ENCODE peak calls at places on chromosome 9, in seven cellular contexts. One of them, this sample, is unnamed.

GRCh38 chr9:35257986-35258664 is 96.3 kb downstream of the UNC13B start:
- DNase-seq in CD8-positive, alpha-beta memory T cell: no peak
- DNase-seq in ascending aorta: no peak
- DNase-seq in DND-41: no peak
- DNase-seq in body of pancreas: no peak
- DNase-seq in uterus: no peak
- DNase-seq in vagina: no peak
- DNase-seq in this sample: no peak

GRCh38 chr9:75935606-75936005 is 45.1 kb downstream of the PCSK5 start:
- DNase-seq in CD8-positive, alpha-beta memory T cell: no peak
- DNase-seq in ascending aorta: no peak
- DNase-seq in DND-41: no peak
- DNase-seq in body of pancreas: no peak
- DNase-seq in uterus: no peak
- DNase-seq in vagina: no peak
- DNase-seq in this sample: no peak

GRCh38 chr9:91663858-91664257 is 240.2 kb upstream of the NFIL3 start:
- DNase-seq in CD8-positive, alpha-beta memory T cell: no peak
- DNase-seq in ascending aorta: no peak
- DNase-seq in DND-41: no peak
- DNase-seq in body of pancreas: no peak
- DNase-seq in uterus: no peak
- DNase-seq in vagina: no peak
- DNase-seq in this sample: no peak

GRCh38 chr9:122236681-122237080 is 7.9 kb upstream of the LHX6 start:
- DNase-seq in CD8-positive, alpha-beta memory T cell: no peak
- DNase-seq in ascending aorta: no peak
- DNase-seq in DND-41: no peak
- DNase-seq in body of pancreas: no peak
- DNase-seq in uterus: no peak
- DNase-seq in vagina: no peak
- DNase-seq in this sample: no peak

GRCh38 chr9:134034215-134035040 is 9.1 kb downstream of the BRD3OS start:
- DNase-seq in CD8-positive, alpha-beta memory T cell: no peak
- DNase-seq in ascending aorta: no peak
- DNase-seq in DND-41: no peak
- DNase-seq in body of pancreas: no peak
- DNase-seq in uterus: no peak
- DNase-seq in vagina: no peak
- DNase-seq in this sample: no peak

GRCh38 chr9:137412431-137412830 is 10.5 kb downstream of the EXD3 start:
- DNase-seq in CD8-positive, alpha-beta memory T cell: no peak
- DNase-seq in ascending aorta: no peak
- DNase-seq in DND-41: no peak
- DNase-seq in body of pancreas: no peak
- DNase-seq in uterus: no peak
- DNase-seq in vagina: no peak
- DNase-seq in this sample: no peak

GRCh38 chr9:128249914-128250838 is 25.6 kb downstream of the GOLGA2 start:
- DNase-seq in CD8-positive, alpha-beta memory T cell: peak; percentile 98
- DNase-seq in ascending aorta: peak; percentile 81
- DNase-seq in DND-41: peak; percentile 41
- DNase-seq in body of pancreas: peak; percentile 99
- DNase-seq in uterus: peak; percentile 65
- DNase-seq in vagina: no peak
- DNase-seq in this sample: peak; percentile 98

GRCh38 chr9:113425072-113425471 is 14.5 kb downstream of the C9orf43 start:
- DNase-seq in CD8-positive, alpha-beta memory T cell: no peak
- DNase-seq in ascending aorta: no peak
- DNase-seq in DND-41: no peak
- DNase-seq in body of pancreas: no peak
- DNase-seq in uterus: no peak
- DNase-seq in vagina: no peak
- DNase-seq in this sample: no peak

GRCh38 chr9:4826417-4827166 is 33.8 kb downstream of the RCL1 start:
- DNase-seq in CD8-positive, alpha-beta memory T cell: no peak
- DNase-seq in ascending aorta: no peak
- DNase-seq in DND-41: no peak
- DNase-seq in body of pancreas: no peak
- DNase-seq in uterus: no peak
- DNase-seq in vagina: no peak
- DNase-seq in this sample: no peak

GRCh38 chr9:107019216-107019615 is 156.2 kb downstream of the ZNF462 start:
- DNase-seq in CD8-positive, alpha-beta memory T cell: no peak
- DNase-seq in ascending aorta: no peak
- DNase-seq in DND-41: no peak
- DNase-seq in body of pancreas: no peak
- DNase-seq in uterus: no peak
- DNase-seq in vagina: no peak
- DNase-seq in this sample: no peak

GRCh38 chr9:23073136-23073535 is 626.5 kb downstream of the DMRTA1 start:
- DNase-seq in CD8-positive, alpha-beta memory T cell: no peak
- DNase-seq in ascending aorta: no peak
- DNase-seq in DND-41: no peak
- DNase-seq in body of pancreas: no peak
- DNase-seq in uterus: no peak
- DNase-seq in vagina: no peak
- DNase-seq in this sample: no peak

GRCh38 chr9:88889386-88889785 is 101.9 kb upstream of the S1PR3 start:
- DNase-seq in CD8-positive, alpha-beta memory T cell: no peak
- DNase-seq in ascending aorta: no peak
- DNase-seq in DND-41: no peak
- DNase-seq in body of pancreas: no peak
- DNase-seq in uterus: no peak
- DNase-seq in vagina: no peak
- DNase-seq in this sample: no peak

DNA sequence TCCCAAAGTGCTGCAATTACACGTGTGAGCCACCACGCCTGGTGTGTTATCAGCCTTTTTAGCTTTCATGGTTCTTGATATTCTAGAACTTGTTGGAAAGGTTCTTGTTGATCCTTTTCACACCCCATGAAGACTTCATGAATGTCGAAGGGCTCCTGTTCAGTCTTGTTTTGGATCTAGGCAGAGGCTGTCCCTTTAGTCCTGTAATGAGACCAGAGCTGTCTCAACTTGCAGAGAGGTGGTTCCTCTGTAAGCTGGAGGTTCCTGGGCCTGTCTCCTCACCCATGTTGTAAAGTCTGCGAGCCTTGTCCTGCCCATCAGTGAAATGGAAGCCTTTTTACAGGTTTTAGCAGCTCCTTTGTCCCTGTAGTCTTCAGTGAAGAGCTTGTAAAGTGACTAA is 38.2 kb downstream of the PRRC2B start:
- DNase-seq in CD8-positive, alpha-beta memory T cell: no peak
- DNase-seq in ascending aorta: no peak
- DNase-seq in DND-41: no peak
- DNase-seq in body of pancreas: no peak
- DNase-seq in uterus: no peak
- DNase-seq in vagina: no peak
- DNase-seq in this sample: no peak
- H3K4me1 ChIP-seq in CD8-positive, alpha-beta memory T cell: peaks cover 21% of the 10 kb centered on the region
- H3K4me1 ChIP-seq in ascending aorta: peaks cover 18% of the 10 kb centered on the region
- H3K4me1 ChIP-seq in DND-41: no peaks in the 10 kb centered on the region
- H3K4me1 ChIP-seq in body of pancreas: peaks cover 13% of the 10 kb centered on the region
- H3K4me1 ChIP-seq in uterus: no peaks in the 10 kb centered on the region
- H3K4me1 ChIP-seq in vagina: peaks cover 41% of the 10 kb centered on the region
- H3K4me1 ChIP-seq in this sample: peaks cover 12% of the 10 kb centered on the region

GRCh38 chr9:98121096-98121495 is 2.1 kb upstream of the TRIM14 start:
- DNase-seq in CD8-positive, alpha-beta memory T cell: no peak
- DNase-seq in ascending aorta: no peak
- DNase-seq in DND-41: no peak
- DNase-seq in body of pancreas: no peak
- DNase-seq in uterus: peak; percentile 34
- DNase-seq in vagina: no peak
- DNase-seq in this sample: no peak
- H3K4me1 ChIP-seq in CD8-positive, alpha-beta memory T cell: peaks cover 36% of the 10 kb centered on the region
- H3K4me1 ChIP-seq in ascending aorta: no peaks in the 10 kb centered on the region
- H3K4me1 ChIP-seq in DND-41: peaks cover 46% of the 10 kb centered on the region
- H3K4me1 ChIP-seq in body of pancreas: peaks cover 15% of the 10 kb centered on the region
- H3K4me1 ChIP-seq in uterus: no peaks in the 10 kb centered on the region
- H3K4me1 ChIP-seq in vagina: peaks cover 18% of the 10 kb centered on the region
- H3K4me1 ChIP-seq in this sample: peaks cover 56% of the 10 kb centered on the region

DNA sequence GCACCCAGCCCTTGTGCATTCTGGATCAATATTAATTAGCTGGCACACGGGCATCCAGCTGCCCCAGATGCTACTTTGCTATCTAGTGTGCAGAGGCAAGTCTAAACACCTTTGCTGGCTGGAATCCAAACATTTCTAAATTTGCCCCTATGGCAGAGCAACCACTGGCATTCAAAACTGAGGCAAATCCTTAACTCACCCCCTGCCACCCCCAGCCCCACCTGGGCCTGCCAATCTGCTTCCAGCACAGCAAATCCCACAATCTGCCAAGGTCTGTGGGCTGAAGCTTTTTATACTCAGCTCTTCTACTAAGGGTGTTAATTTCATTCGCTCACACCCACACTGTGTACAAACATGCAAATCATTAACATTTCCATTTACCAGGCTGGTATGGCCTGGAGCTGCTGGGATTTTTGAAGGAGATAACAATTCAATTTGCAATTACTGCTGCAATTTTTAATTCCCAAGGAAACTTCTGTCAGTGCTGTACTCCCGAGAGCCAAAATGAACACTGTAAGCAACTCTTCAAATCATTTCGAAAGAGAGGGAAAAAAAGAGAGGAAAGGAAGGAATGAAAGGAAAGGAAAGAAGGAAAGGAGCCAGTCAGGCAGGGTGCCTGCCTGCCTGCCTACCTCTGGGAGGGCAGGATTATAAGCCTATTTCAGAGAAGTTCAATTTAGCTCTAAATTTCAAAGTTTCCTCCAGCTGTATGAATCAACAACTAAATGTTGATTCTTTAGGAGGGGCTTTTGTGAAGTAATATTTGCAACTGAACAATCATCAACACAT is 35.5 kb downstream of the RAPGEF1 start:
- DNase-seq in CD8-positive, alpha-beta memory T cell: no peak
- DNase-seq in ascending aorta: no peak
- DNase-seq in DND-41: no peak
- DNase-seq in body of pancreas: no peak
- DNase-seq in uterus: no peak
- DNase-seq in vagina: no peak
- DNase-seq in this sample: no peak
- H3K4me1 ChIP-seq in CD8-positive, alpha-beta memory T cell: peaks cover 63% of the 10 kb centered on the region
- H3K4me1 ChIP-seq in ascending aorta: peaks cover 29% of the 10 kb centered on the region
- H3K4me1 ChIP-seq in DND-41: no peaks in the 10 kb centered on the region
- H3K4me1 ChIP-seq in body of pancreas: peaks cover 60% of the 10 kb centered on the region
- H3K4me1 ChIP-seq in uterus: no peaks in the 10 kb centered on the region
- H3K4me1 ChIP-seq in vagina: peaks cover 89% of the 10 kb centered on the region
- H3K4me1 ChIP-seq in this sample: peaks cover 44% of the 10 kb centered on the region

GRCh38 chr9:135711881-135712280 is 9.9 kb downstream of the KCNT1 start:
- DNase-seq in CD8-positive, alpha-beta memory T cell: no peak
- DNase-seq in ascending aorta: no peak
- DNase-seq in DND-41: no peak
- DNase-seq in body of pancreas: no peak
- DNase-seq in uterus: no peak
- DNase-seq in vagina: no peak
- DNase-seq in this sample: no peak

GRCh38 chr9:135715056-135715595 is 13.1 kb downstream of the KCNT1 start:
- DNase-seq in CD8-positive, alpha-beta memory T cell: no peak
- DNase-seq in ascending aorta: no peak
- DNase-seq in DND-41: no peak
- DNase-seq in body of pancreas: no peak
- DNase-seq in uterus: no peak
- DNase-seq in vagina: no peak
- DNase-seq in this sample: no peak

GRCh38 chr9:135716045-135716444 is 14.1 kb downstream of the KCNT1 start:
- DNase-seq in CD8-positive, alpha-beta memory T cell: no peak
- DNase-seq in ascending aorta: no peak
- DNase-seq in DND-41: no peak
- DNase-seq in body of pancreas: no peak
- DNase-seq in uterus: no peak
- DNase-seq in vagina: no peak
- DNase-seq in this sample: no peak

GRCh38 chr9:135712571-135713295 is 10.7 kb downstream of the KCNT1 start:
- DNase-seq in CD8-positive, alpha-beta memory T cell: no peak
- DNase-seq in ascending aorta: no peak
- DNase-seq in DND-41: no peak
- DNase-seq in body of pancreas: no peak
- DNase-seq in uterus: no peak
- DNase-seq in vagina: no peak
- DNase-seq in this sample: no peak

GRCh38 chr9:135714242-135715055 is 12.5 kb downstream of the KCNT1 start:
- DNase-seq in CD8-positive, alpha-beta memory T cell: no peak
- DNase-seq in ascending aorta: no peak
- DNase-seq in DND-41: no peak
- DNase-seq in body of pancreas: no peak
- DNase-seq in uterus: no peak
- DNase-seq in vagina: no peak
- DNase-seq in this sample: no peak
- H3K4me1 ChIP-seq in CD8-positive, alpha-beta memory T cell: no peaks in the 10 kb centered on the region
- H3K4me1 ChIP-seq in ascending aorta: no peaks in the 10 kb centered on the region
- H3K4me1 ChIP-seq in DND-41: no peaks in the 10 kb centered on the region
- H3K4me1 ChIP-seq in body of pancreas: no peaks in the 10 kb centered on the region
- H3K4me1 ChIP-seq in uterus: no peaks in the 10 kb centered on the region
- H3K4me1 ChIP-seq in vagina: no peaks in the 10 kb centered on the region
- H3K4me1 ChIP-seq in this sample: no peaks in the 10 kb centered on the region

GRCh38 chr9:130021123-130021522 is 21.9 kb downstream of the FNBP1 start:
- DNase-seq in CD8-positive, alpha-beta memory T cell: no peak
- DNase-seq in ascending aorta: no peak
- DNase-seq in DND-41: no peak
- DNase-seq in body of pancreas: no peak
- DNase-seq in uterus: no peak
- DNase-seq in vagina: no peak
- DNase-seq in this sample: no peak
- H3K4me1 ChIP-seq in CD8-positive, alpha-beta memory T cell: peaks cover 44% of the 10 kb centered on the region
- H3K4me1 ChIP-seq in ascending aorta: peaks cover 77% of the 10 kb centered on the region
- H3K4me1 ChIP-seq in DND-41: peaks cover 3% of the 10 kb centered on the region
- H3K4me1 ChIP-seq in body of pancreas: peaks cover 6% of the 10 kb centered on the region
- H3K4me1 ChIP-seq in uterus: peaks cover 13% of the 10 kb centered on the region
- H3K4me1 ChIP-seq in vagina: peaks cover 45% of the 10 kb centered on the region
- H3K4me1 ChIP-seq in this sample: peaks cover 81% of the 10 kb centered on the region

DNA sequence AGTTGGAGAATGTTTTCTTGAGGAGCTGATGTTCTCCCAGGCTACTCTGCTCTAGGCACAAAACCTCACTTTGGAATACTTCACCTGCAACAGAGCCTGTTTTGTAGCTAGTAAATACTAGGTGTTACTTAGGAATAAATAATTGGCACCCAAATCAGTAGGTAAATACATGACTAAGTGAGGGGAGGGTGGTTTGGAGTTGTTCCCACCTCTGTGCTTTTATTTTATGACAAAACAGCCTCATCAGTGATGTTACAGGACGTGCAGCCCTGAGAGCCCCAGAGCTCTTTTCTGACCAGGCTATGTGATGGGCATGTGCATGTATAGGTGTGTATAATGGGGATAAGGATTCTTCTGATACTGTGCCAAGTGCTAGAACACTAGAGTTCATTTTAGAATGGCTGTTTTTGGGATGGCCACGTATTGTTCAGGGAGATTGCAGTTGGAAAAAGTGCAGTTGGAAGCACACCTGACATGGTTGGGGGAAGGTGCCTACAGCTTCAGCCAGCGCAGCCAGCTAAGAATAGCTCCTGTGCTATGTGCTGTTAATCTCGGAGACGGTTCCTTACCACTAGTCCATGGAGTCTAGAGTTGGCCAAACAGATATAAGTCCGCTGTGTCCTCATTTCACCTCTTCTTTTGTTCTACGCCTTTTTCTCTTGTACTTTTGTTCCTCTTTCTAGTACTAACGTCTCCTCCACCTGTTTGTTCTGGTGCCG is 284.8 kb downstream of the FANCC start:
- DNase-seq in CD8-positive, alpha-beta memory T cell: no peak
- DNase-seq in ascending aorta: no peak
- DNase-seq in DND-41: no peak
- DNase-seq in body of pancreas: peak; percentile 66
- DNase-seq in uterus: no peak
- DNase-seq in vagina: no peak
- DNase-seq in this sample: no peak
- H3K4me1 ChIP-seq in CD8-positive, alpha-beta memory T cell: no peaks in the 10 kb centered on the region
- H3K4me1 ChIP-seq in ascending aorta: peaks cover 90% of the 10 kb centered on the region
- H3K4me1 ChIP-seq in DND-41: no peaks in the 10 kb centered on the region
- H3K4me1 ChIP-seq in body of pancreas: peaks cover 91% of the 10 kb centered on the region
- H3K4me1 ChIP-seq in uterus: peaks cover 28% of the 10 kb centered on the region
- H3K4me1 ChIP-seq in vagina: peaks cover 87% of the 10 kb centered on the region
- H3K4me1 ChIP-seq in this sample: no peaks in the 10 kb centered on the region

This sample was measured in CD4-positive, CD25-positive, alpha-beta regulatory T cell.